ENCODE peak calls at places on chromosomes 13 and 19, in six cellular contexts. N is Panc1, V is OCI-LY7, E is mammary epithelial cell, C is cardiac muscle cell, T is AG04449. B is an unnamed sample.

GRCh38 chr13:98007001-98007400 is 53.5 kb downstream of the IPO5 start:
- DNase-seq in E (no peak), C (no peak), V (no peak), N (no peak), T (no peak), B (no peak)

GRCh38 chr13:27821566-27821965 is 29.3 kb downstream of the GSX1 start:
- DNase-seq in T (no peak), E (peak), C (no peak), V (no peak), N (no peak), B (no peak)

GRCh38 chr19:19342086-19343015 is 21.7 kb downstream of the MAU2 start:
- DNase-seq in C (peak), T (no peak), E (peak), V (peak), N (no peak), B (no peak)

GRCh38 chr19:48613852-48614435 is 932 bp downstream of the FAM83E start:
- DNase-seq in N (no peak), T (no peak), V (no peak), E (no peak), C (no peak), B (no peak)

GRCh38 chr13:41458187-41458938 is 1.0 kb downstream of the RGCC start:
- DNase-seq in E (peak), V (peak), C (peak), N (no peak), T (no peak), B (peak)

GRCh38 chr13:101065314-101065713 is 351.0 kb downstream of the NALCN start:
- DNase-seq in T (peak), V (no peak), C (peak), E (no peak), N (no peak), B (no peak)

GRCh38 chr13:18959229-18959628 is 222.4 kb downstream of the TUBA3C start:
- DNase-seq in T (no peak), E (no peak), V (no peak), N (no peak), C (no peak), B (no peak)

GRCh38 chr19:38135150-38135998 is 88.6 kb downstream of the DPF1 start:
- DNase-seq in V (no peak), N (no peak), T (no peak), C (no peak), E (peak), B (no peak)

GRCh38 chr19:27794444-27795042 is 1418.4 kb downstream of the UQCRFS1 start:
- DNase-seq in V (peak), C (peak), N (no peak), E (peak), T (no peak), B (peak)

GRCh38 chr13:46278474-46278873 is 66.7 kb downstream of the LRRC63 start:
- DNase-seq in T (no peak), E (no peak), C (peak), N (no peak), V (peak), B (no peak)

GRCh38 chr19:28534740-28535351 is 678.1 kb downstream of the UQCRFS1 start:
- DNase-seq in V (no peak), N (no peak), C (no peak), T (no peak), E (no peak), B (no peak)

GRCh38 chr19:43316591-43317319 is 36.7 kb upstream of the CD177 start:
- DNase-seq in V (no peak), T (no peak), N (peak), C (peak), E (no peak), B (no peak)

GRCh38 chr19:15248648-15249559 is 16.7 kb upstream of the EPHX3 start:
- DNase-seq in T (peak), V (no peak), N (peak), C (peak), E (peak), B (no peak)

GRCh38 chr19:29380581-29380980 is 145.2 kb upstream of the VSTM2B start:
- DNase-seq in E (no peak), C (no peak), V (no peak), T (no peak), N (no peak), B (no peak)

GRCh38 chr13:73532582-73532981 is 473.8 kb downstream of the KLF5 start:
- DNase-seq in C (no peak), E (no peak), V (no peak), N (no peak), T (no peak), B (no peak)

GRCh38 chr13:95644611-95645052 is at the start of gene DZIP1:
- DNase-seq in E (peak), C (peak), N (peak), V (no peak), T (no peak), B (peak)

GRCh38 chr13:93413972-93414717 is 187.5 kb downstream of the GPC6 start:
- DNase-seq in V (no peak), E (no peak), C (peak), T (no peak), N (no peak), B (no peak)

GRCh38 chr13:28684257-28684656 is 25.3 kb downstream of the POMP start:
- DNase-seq in C (no peak), E (peak), V (no peak), N (no peak), T (no peak), B (no peak)

GRCh38 chr19:3272532-3272931 is 48.1 kb downstream of the CELF5 start:
- DNase-seq in V (no peak), N (no peak), T (no peak), C (no peak), E (no peak), B (no peak)

GRCh38 chr13:20190481-20191310 is 2.0 kb downstream of the GJB2 start:
- DNase-seq in C (peak), N (no peak), V (no peak), E (peak), T (peak), B (no peak)

GRCh38 chr19:566403-566802 is 6.0 kb upstream of the BSG start:
- DNase-seq in E (no peak), T (no peak), N (no peak), V (no peak), C (peak), B (no peak)

GRCh38 chr19:57954996-57955395 is 7.5 kb upstream of the ZNF256 start:
- DNase-seq in C (no peak), E (no peak), N (no peak), T (no peak), V (no peak), B (no peak)

GRCh38 chr13:40341086-40341471 is 325.4 kb downstream of the FOXO1 start:
- DNase-seq in N (no peak), C (peak), E (no peak), V (no peak), T (no peak), B (no peak)

GRCh38 chr19:49953376-49953775 is 7.6 kb downstream of the SIGLEC11 start:
- DNase-seq in T (no peak), N (no peak), C (no peak), V (no peak), E (no peak), B (no peak)

GRCh38 chr13:53683608-53684007 is 655.0 kb downstream of the OLFM4 start:
- DNase-seq in V (no peak), N (no peak), C (no peak), E (no peak), T (no peak), B (no peak)

GRCh38 chr13:113907637-113908617 is 44.1 kb upstream of the GAS6 start:
- DNase-seq in T (peak), N (no peak), C (peak), E (peak), V (no peak), B (no peak)

DNA sequence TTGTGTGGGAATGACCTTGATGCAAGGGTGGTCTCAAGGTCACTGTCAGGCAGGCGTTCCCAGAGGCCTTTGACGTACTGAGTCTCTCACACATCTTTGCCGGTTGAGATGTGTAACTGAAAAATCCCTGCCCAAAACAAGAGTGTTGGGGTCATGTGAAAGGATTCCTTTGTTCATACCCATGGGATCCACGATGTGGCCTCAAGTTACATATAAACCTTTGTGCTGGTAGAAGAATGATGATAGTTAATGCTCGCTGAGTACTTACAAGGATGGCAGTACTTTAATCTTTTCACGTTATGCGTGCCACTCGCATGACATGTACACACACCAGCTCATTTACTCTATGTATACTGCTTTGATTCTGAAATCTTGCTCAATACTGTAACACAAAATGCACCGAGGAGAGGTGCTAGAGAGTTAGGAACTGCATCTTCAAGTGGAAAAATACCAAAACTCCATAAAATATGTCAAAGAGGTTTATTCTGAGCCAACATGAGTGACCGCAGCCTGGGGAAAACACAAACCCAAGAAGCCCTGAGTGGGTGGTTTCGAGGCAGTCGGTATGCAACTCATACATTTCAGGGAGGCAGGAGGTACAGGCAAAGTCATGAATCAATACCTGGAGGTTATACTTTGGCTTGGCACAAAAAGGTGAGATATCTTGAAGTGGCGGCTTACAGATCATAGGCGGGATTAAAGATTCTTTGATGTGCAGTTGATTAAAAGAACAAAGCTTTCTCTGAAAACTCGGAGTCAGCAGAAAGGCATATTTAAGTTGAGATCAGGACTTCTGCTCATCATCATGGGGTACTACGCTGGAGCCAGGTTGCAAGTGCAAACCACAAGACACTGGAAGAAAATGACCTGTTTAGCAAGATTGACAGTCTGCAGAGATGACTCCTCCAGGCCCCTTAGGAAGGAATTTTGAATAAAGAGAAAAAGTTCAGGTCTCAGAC is 87.3 kb upstream of the ARHGEF7 start:
- DNase-seq in T (no peak), N (no peak), C (no peak), E (peak), V (no peak), B (no peak)
- TF ChIP-seq CTCF in T (no peak), N (no peak), C (no peak), E (peak), V (no peak), B (no peak)

GRCh38 chr13:111325146-111325890 is 4.9 kb downstream of the TEX29 start:
- DNase-seq in C (no peak), N (no peak), T (no peak), V (no peak), E (no peak), B (no peak)
- TF ChIP-seq CTCF in C (no peak), N (no peak), T (no peak), V (no peak), E (no peak), B (no peak)

DNA sequence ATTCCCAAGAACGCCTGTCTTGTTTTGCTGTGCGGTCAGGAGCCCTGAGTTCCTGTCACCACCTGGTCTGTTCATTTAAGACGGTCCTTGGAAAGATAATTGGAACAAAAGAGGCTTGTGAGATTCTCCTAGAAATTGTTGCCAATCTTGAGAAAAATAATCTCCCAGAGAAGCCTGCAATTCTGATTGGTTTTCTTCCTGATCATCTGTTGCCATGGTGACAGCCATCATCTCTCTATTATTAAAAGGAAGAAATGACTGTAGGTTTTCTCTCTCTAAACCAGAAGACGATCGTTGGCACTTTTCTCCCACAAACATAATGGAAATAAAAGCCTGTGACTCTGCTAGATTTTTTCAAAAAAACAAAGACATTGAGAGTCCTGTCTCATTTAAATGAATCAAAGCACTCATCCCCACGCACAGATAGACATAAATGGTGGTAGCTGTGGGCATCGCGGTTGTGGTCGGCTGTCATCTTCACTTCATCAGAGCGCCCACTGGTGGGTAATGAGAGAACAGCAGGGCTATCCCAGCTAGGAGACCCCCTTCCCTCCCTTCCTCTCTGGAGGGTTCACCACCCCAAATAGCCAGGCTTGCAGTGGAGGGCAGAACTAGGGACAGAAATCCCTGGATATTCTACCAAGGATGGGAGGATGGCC is 21.7 kb upstream of the CALM3 start:
- DNase-seq in C (peak), E (no peak), V (peak), N (no peak), T (no peak), B (peak)
- TF ChIP-seq CTCF in C (peak), E (no peak), V (peak), N (no peak), T (peak), B (peak)

GRCh38 chr13:110137677-110138008 is 169.3 kb downstream of the COL4A1 start:
- DNase-seq in N (no peak), V (peak), C (peak), E (no peak), T (no peak), B (peak)

GRCh38 chr13:110140099-110140498 is 166.9 kb downstream of the COL4A1 start:
- DNase-seq in V (no peak), C (no peak), E (no peak), T (no peak), N (no peak), B (no peak)

GRCh38 chr13:110138700-110139036 is 168.3 kb downstream of the COL4A1 start:
- DNase-seq in E (no peak), T (no peak), N (no peak), V (no peak), C (no peak), B (no peak)

GRCh38 chr13:110136660-110137585 is 170.0 kb downstream of the COL4A1 start:
- DNase-seq in V (no peak), T (no peak), E (no peak), N (no peak), C (no peak), B (no peak)

DNA sequence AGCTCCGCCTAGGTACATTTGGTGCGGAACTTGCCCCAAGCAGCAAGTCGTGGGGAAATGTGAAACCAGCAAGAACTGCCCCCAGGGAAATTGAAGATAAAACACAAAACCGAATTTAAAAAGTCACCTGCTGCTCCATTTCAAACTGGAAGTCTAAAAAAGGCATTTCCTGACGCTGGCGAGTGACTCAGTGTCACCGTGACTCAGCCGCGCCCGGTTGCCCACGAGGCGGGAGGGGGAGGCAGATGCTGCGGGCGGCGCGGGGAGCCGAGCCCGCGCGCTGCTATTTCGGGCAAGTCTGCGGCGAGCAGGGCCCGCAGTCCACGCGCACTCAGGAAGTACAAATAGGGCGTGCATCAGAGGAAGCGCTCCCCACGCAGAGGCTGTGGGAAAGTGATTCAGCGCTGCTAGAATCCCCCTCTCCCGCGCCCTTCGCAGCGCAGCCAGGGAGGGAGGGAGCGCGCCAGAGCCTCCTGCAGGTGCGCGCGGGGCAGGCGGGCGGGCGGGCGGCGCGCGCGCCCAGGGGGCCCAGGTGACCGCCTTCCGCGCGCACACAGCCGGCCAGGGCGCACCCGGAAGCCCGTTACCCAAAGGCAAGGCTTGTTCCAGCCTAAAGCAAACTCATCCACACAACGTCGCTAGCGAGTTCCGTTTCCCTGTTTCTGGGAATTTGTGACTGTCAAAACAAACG is 168.8 kb downstream of the COL4A1 start:
- DNase-seq in C (peak), N (no peak), V (peak), E (peak), T (no peak), B (peak)
- TF ChIP-seq CTCF in C (peak), N (no peak), V (no peak), E (peak), T (no peak), B (no peak)

B was measured in activated CD8-positive, alpha-beta T cell treated with anti-CD3 and anti-CD28 coated beads for 36 hours.